ENCODE peak calls at places on chromosomes 11 and 22, in seven cellular contexts. One of them, this sample, is unnamed.

GRCh38 chr11:115220423-115220822 is 283.8 kb downstream of the CADM1 start:
- DNase-seq in HAP-1: no peak
- DNase-seq in heart left ventricle: no peak
- DNase-seq in HFF-Myc: no peak
- DNase-seq in AG09309: no peak
- DNase-seq in tibial nerve: no peak
- DNase-seq in foreskin keratinocyte: no peak
- DNase-seq in this sample: no peak

GRCh38 chr11:13290221-13290980 is 12.8 kb downstream of the BMAL1 start:
- DNase-seq in HAP-1: no peak
- DNase-seq in heart left ventricle: no peak
- DNase-seq in HFF-Myc: no peak
- DNase-seq in AG09309: no peak
- DNase-seq in tibial nerve: no peak
- DNase-seq in foreskin keratinocyte: peak
- DNase-seq in this sample: no peak

GRCh38 chr11:92180664-92181251 is 43.9 kb upstream of the FAT3 start:
- DNase-seq in HAP-1: no peak
- DNase-seq in heart left ventricle: no peak
- DNase-seq in HFF-Myc: peak
- DNase-seq in AG09309: peak
- DNase-seq in tibial nerve: no peak
- DNase-seq in foreskin keratinocyte: peak
- DNase-seq in this sample: no peak

GRCh38 chr11:77174559-77174958 is 46.5 kb downstream of the MYO7A start:
- DNase-seq in HAP-1: no peak
- DNase-seq in heart left ventricle: no peak
- DNase-seq in HFF-Myc: no peak
- DNase-seq in AG09309: no peak
- DNase-seq in tibial nerve: no peak
- DNase-seq in foreskin keratinocyte: no peak
- DNase-seq in this sample: no peak

GRCh38 chr22:40212126-40212525 is 34.4 kb downstream of the TNRC6B start:
- DNase-seq in HAP-1: no peak
- DNase-seq in heart left ventricle: peak
- DNase-seq in HFF-Myc: no peak
- DNase-seq in AG09309: no peak
- DNase-seq in tibial nerve: no peak
- DNase-seq in foreskin keratinocyte: no peak
- DNase-seq in this sample: no peak

GRCh38 chr11:2444301-2445106 is at the start of the genes KCNQ1 and TRPM5:
- DNase-seq in HAP-1: peak
- DNase-seq in heart left ventricle: peak
- DNase-seq in HFF-Myc: no peak
- DNase-seq in AG09309: no peak
- DNase-seq in tibial nerve: no peak
- DNase-seq in foreskin keratinocyte: no peak
- DNase-seq in this sample: no peak

GRCh38 chr11:64353761-64354506 is 5.0 kb upstream of the RPS6KA4 start:
- DNase-seq in HAP-1: no peak
- DNase-seq in heart left ventricle: no peak
- DNase-seq in HFF-Myc: no peak
- DNase-seq in AG09309: no peak
- DNase-seq in tibial nerve: no peak
- DNase-seq in foreskin keratinocyte: no peak
- DNase-seq in this sample: no peak

GRCh38 chr11:66749091-66749490 is 20.1 kb upstream of the SPTBN2 start:
- DNase-seq in HAP-1: no peak
- DNase-seq in heart left ventricle: peak
- DNase-seq in HFF-Myc: no peak
- DNase-seq in AG09309: no peak
- DNase-seq in tibial nerve: no peak
- DNase-seq in foreskin keratinocyte: no peak
- DNase-seq in this sample: no peak

GRCh38 chr11:76658231-76658630 is 12.3 kb downstream of the LRRC32 start:
- DNase-seq in HAP-1: no peak
- DNase-seq in heart left ventricle: no peak
- DNase-seq in HFF-Myc: no peak
- DNase-seq in AG09309: no peak
- DNase-seq in tibial nerve: no peak
- DNase-seq in foreskin keratinocyte: no peak
- DNase-seq in this sample: no peak

GRCh38 chr11:123611698-123612097 is 42.7 kb downstream of the SCN3B start:
- DNase-seq in HAP-1: no peak
- DNase-seq in heart left ventricle: no peak
- DNase-seq in HFF-Myc: no peak
- DNase-seq in AG09309: no peak
- DNase-seq in tibial nerve: no peak
- DNase-seq in foreskin keratinocyte: no peak
- DNase-seq in this sample: no peak

GRCh38 chr11:17354070-17354924 is 2.7 kb downstream of the NCR3LG1 start:
- DNase-seq in HAP-1: peak
- DNase-seq in heart left ventricle: peak
- DNase-seq in HFF-Myc: peak
- DNase-seq in AG09309: no peak
- DNase-seq in tibial nerve: peak
- DNase-seq in foreskin keratinocyte: peak
- DNase-seq in this sample: no peak

GRCh38 chr11:44624761-44625221 is 59.3 kb downstream of the CD82 start:
- DNase-seq in HAP-1: no peak
- DNase-seq in heart left ventricle: no peak
- DNase-seq in HFF-Myc: no peak
- DNase-seq in AG09309: no peak
- DNase-seq in tibial nerve: no peak
- DNase-seq in foreskin keratinocyte: no peak
- DNase-seq in this sample: no peak

GRCh38 chr11:100687032-100687629 is at the start of gene ARHGAP42:
- DNase-seq in HAP-1: peak
- DNase-seq in heart left ventricle: peak
- DNase-seq in HFF-Myc: no peak
- DNase-seq in AG09309: no peak
- DNase-seq in tibial nerve: peak
- DNase-seq in foreskin keratinocyte: peak
- DNase-seq in this sample: peak

GRCh38 chr11:121206810-121207209 is 85.8 kb upstream of the SC5D start:
- DNase-seq in HAP-1: no peak
- DNase-seq in heart left ventricle: no peak
- DNase-seq in HFF-Myc: peak
- DNase-seq in AG09309: no peak
- DNase-seq in tibial nerve: no peak
- DNase-seq in foreskin keratinocyte: no peak
- DNase-seq in this sample: no peak

GRCh38 chr11:78151804-78152203 is 12.4 kb upstream of the ALG8 start:
- DNase-seq in HAP-1: no peak
- DNase-seq in heart left ventricle: no peak
- DNase-seq in HFF-Myc: no peak
- DNase-seq in AG09309: no peak
- DNase-seq in tibial nerve: no peak
- DNase-seq in foreskin keratinocyte: no peak
- DNase-seq in this sample: no peak

GRCh38 chr22:25200967-25201366 is 1.3 kb downstream of the CRYBB3 start:
- DNase-seq in HAP-1: no peak
- DNase-seq in heart left ventricle: no peak
- DNase-seq in HFF-Myc: no peak
- DNase-seq in AG09309: no peak
- DNase-seq in tibial nerve: no peak
- DNase-seq in foreskin keratinocyte: no peak
- DNase-seq in this sample: no peak

GRCh38 chr11:27705873-27706820 is 5.9 kb upstream of the BDNF start:
- DNase-seq in HAP-1: peak
- DNase-seq in heart left ventricle: no peak
- DNase-seq in HFF-Myc: no peak
- DNase-seq in AG09309: no peak
- DNase-seq in tibial nerve: no peak
- DNase-seq in foreskin keratinocyte: no peak
- DNase-seq in this sample: no peak

GRCh38 chr22:24994070-24994763 is 41.7 kb downstream of the KIAA1671 start:
- DNase-seq in HAP-1: no peak
- DNase-seq in heart left ventricle: no peak
- DNase-seq in HFF-Myc: no peak
- DNase-seq in AG09309: no peak
- DNase-seq in tibial nerve: no peak
- DNase-seq in foreskin keratinocyte: peak
- DNase-seq in this sample: no peak

GRCh38 chr11:79564288-79564925 is 123.6 kb upstream of the TENM4 start:
- DNase-seq in HAP-1: no peak
- DNase-seq in heart left ventricle: no peak
- DNase-seq in HFF-Myc: no peak
- DNase-seq in AG09309: no peak
- DNase-seq in tibial nerve: no peak
- DNase-seq in foreskin keratinocyte: peak
- DNase-seq in this sample: no peak

GRCh38 chr11:115931684-115932083 is 427.5 kb upstream of the CADM1 start:
- DNase-seq in HAP-1: no peak
- DNase-seq in heart left ventricle: no peak
- DNase-seq in HFF-Myc: no peak
- DNase-seq in AG09309: no peak
- DNase-seq in tibial nerve: no peak
- DNase-seq in foreskin keratinocyte: no peak
- DNase-seq in this sample: no peak

GRCh38 chr11:88552377-88553029 is 215.0 kb upstream of the CTSC start:
- DNase-seq in HAP-1: peak
- DNase-seq in heart left ventricle: no peak
- DNase-seq in HFF-Myc: peak
- DNase-seq in AG09309: no peak
- DNase-seq in tibial nerve: no peak
- DNase-seq in foreskin keratinocyte: peak
- DNase-seq in this sample: no peak

GRCh38 chr11:43825217-43825816 is 55.3 kb upstream of the ALKBH3 start:
- DNase-seq in HAP-1: peak
- DNase-seq in heart left ventricle: no peak
- DNase-seq in HFF-Myc: no peak
- DNase-seq in AG09309: no peak
- DNase-seq in tibial nerve: no peak
- DNase-seq in foreskin keratinocyte: no peak
- DNase-seq in this sample: no peak

This sample was measured in cortex of kidney.